ENCODE peak calls at places on chromosomes 3 and 15, in seven cellular contexts. M, Y, G, B, Q, V and I are unnamed samples.
A peak's percentile ranks its signal among the peaks of the same experiment; 100 is the strongest.

GRCh38 chr15:95770191-95770590 is 560.3 kb upstream of the NR2F2 start:
- DNase-seq in M (no peak), Y (no peak), G (peak; percentile 63), B (no peak), Q (no peak), V (no peak), I (no peak)

GRCh38 chr3:100454684-100455083 is 37.7 kb upstream of the TMEM45A start:
- DNase-seq in M (no peak), Y (no peak), G (no peak), B (no peak), Q (no peak), V (no peak), I (no peak)

GRCh38 chr3:150868282-150868681 is 37.0 kb downstream of the MINDY4B start:
- DNase-seq in M (no peak), Y (no peak), G (peak; percentile 61), B (no peak), Q (no peak), V (no peak), I (no peak)

GRCh38 chr3:128800241-128801187 is 74.5 kb downstream of the RAB7A start:
- DNase-seq in M (no peak), Y (no peak), G (no peak), B (peak; percentile 51), Q (no peak), V (no peak), I (no peak)

GRCh38 chr3:47113669-47114365 is 50.1 kb downstream of the SETD2 start:
- DNase-seq in M (no peak), Y (no peak), G (peak; percentile 75), B (no peak), Q (no peak), V (no peak), I (no peak)

GRCh38 chr3:42906085-42906904 is at the start of gene ZNF662:
- DNase-seq in M (no peak), Y (peak; percentile 42), G (peak; percentile 38), B (peak; percentile 62), Q (peak; percentile 20), V (no peak), I (peak; percentile 67)

GRCh38 chr3:28915711-28916481 is 365.0 kb upstream of the RBMS3 start:
- DNase-seq in M (no peak), Y (peak; percentile 10), G (peak; percentile 10), B (no peak), Q (no peak), V (peak; percentile 10), I (peak; percentile 42)

GRCh38 chr3:181555681-181556080 is 156.0 kb upstream of the SOX2 start:
- DNase-seq in M (no peak), Y (no peak), G (no peak), B (peak; percentile 41), Q (no peak), V (no peak), I (no peak)

GRCh38 chr3:141129049-141130038 is 78.2 kb downstream of the SPSB4 start:
- DNase-seq in M (no peak), Y (no peak), G (no peak), B (no peak), Q (no peak), V (no peak), I (no peak)

GRCh38 chr15:43241100-43241499 is 20.3 kb upstream of the EPB42 start:
- DNase-seq in M (no peak), Y (peak; percentile 14), G (no peak), B (peak; percentile 26), Q (no peak), V (no peak), I (peak; percentile 75)

GRCh38 chr3:46097691-46098241 is 70.5 kb upstream of the XCR1 start:
- DNase-seq in M (no peak), Y (no peak), G (no peak), B (no peak), Q (no peak), V (no peak), I (no peak)

GRCh38 chr15:40787991-40788390 is 18.2 kb downstream of the C15orf62 start:
- DNase-seq in M (no peak), Y (no peak), G (no peak), B (no peak), Q (no peak), V (no peak), I (peak; percentile 21)

GRCh38 chr3:52934626-52935530 is 37.5 kb upstream of the STIMATE start:
- DNase-seq in M (peak; percentile 17), Y (peak; percentile 45), G (peak; percentile 70), B (no peak), Q (peak; percentile 30), V (peak; percentile 1), I (no peak)

GRCh38 chr3:197335428-197336132 is 37.2 kb upstream of the DLG1 start:
- DNase-seq in M (no peak), Y (no peak), G (no peak), B (no peak), Q (no peak), V (no peak), I (no peak)

GRCh38 chr3:143644370-143645089 is 203.7 kb downstream of the SLC9A9 start:
- DNase-seq in M (no peak), Y (peak; percentile 65), G (peak; percentile 79), B (no peak), Q (no peak), V (peak; percentile 43), I (no peak)

GRCh38 chr3:177647876-177648275 is 450.6 kb upstream of the TBL1XR1 start:
- DNase-seq in M (no peak), Y (no peak), G (no peak), B (no peak), Q (no peak), V (no peak), I (no peak)

GRCh38 chr3:54538346-54538745 is 389.5 kb downstream of the LRTM1 start:
- DNase-seq in M (no peak), Y (no peak), G (no peak), B (no peak), Q (no peak), V (peak; percentile 19), I (no peak)

GRCh38 chr3:45806072-45806471 is 9.7 kb upstream of the SLC6A20 start:
- DNase-seq in M (no peak), Y (no peak), G (no peak), B (no peak), Q (no peak), V (no peak), I (no peak)

GRCh38 chr15:57285386-57285785 is 90.9 kb upstream of the CGNL1 start:
- DNase-seq in M (no peak), Y (no peak), G (no peak), B (no peak), Q (no peak), V (no peak), I (no peak)
- H3K9me3 ChIP-seq in M (no peaks in the 10 kb centered on the region), Y (no peaks in the 10 kb centered on the region), G (no peaks in the 10 kb centered on the region), B (no peaks in the 10 kb centered on the region), Q (no peaks in the 10 kb centered on the region), V (no peaks in the 10 kb centered on the region), I (no peaks in the 10 kb centered on the region)

DNA sequence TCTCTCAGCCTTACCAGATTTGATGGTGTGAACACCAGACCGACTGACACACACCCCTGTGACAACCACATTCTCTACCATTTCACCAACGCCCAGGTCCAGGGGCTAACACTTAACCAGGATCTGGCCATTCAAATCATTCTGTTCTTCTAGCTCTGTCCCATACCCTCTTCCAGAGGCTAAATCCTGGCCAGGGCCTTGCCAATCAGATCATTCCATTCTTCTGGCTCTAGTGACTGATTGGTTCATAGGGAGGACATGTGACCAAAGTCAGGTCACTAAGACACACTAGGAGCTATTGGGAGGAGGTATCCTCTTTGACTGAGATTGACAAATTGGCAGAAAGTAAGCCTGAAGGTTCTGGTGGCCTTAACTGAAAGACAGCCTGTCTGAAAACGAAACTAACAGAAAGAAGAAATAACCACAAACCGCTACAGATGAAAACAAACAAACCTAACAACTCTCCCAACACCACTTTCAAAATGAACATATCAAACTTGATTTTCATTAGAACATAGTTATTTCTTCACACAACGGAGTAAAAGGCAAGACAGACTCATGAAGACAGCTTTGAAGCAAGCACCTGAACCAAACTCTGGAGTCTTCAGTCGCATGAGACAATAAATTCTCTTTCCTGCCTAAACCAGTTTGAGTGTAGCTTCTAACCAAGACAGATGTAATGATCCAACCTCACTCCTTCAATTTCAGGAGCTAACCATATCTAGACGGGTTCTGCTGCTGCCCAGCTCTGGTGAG is 68.5 kb downstream of the TRANK1 start:
- DNase-seq in M (peak; percentile 13), Y (no peak), G (no peak), B (no peak), Q (no peak), V (no peak), I (no peak)
- H3K4me3 ChIP-seq in M (peak overlapping the region; percentile 28), Y (no peak overlapping the region), G (no peak overlapping the region), B (no peak overlapping the region), Q (peak overlapping the region; percentile 5), V (no peak overlapping the region), I (no peak overlapping the region)

DNA sequence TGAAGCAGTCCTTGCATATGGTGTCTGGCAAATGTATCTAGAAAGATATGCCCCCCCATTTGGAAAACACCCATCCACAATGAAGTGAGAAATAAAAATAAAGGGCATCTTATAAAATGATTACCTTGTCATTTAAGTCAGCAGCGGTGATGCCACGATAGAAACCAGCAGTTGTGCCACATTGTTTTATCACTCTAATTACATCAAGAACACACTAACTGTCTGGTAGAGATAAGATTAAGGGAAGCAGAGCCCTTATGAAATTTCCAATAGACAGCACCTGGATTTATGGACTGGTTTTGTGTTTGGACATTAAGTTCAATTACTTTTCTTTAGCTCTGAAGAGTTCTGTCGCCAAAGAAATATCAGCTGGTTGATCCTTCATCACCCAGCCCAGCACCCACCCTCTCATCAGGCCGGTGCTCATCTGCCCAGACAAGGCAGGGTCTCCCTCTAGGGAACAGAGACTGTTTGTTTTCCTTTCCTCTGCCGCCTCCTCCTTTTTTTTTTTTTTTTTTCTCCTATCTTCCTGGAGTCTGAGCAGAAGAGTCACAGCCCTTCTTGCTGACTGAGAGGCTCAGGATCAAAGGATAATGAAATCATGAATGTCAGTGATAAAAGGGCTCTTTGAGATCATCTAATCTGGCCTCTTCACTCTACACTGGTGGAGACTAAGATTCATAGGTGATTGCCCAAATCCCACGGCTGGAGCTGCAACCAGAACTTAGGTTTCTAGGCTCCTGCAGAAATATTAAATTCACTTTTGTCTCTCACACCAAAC is 464.1 kb downstream of the NTRK3 start:
- DNase-seq in M (no peak), Y (no peak), G (no peak), B (no peak), Q (no peak), V (no peak), I (no peak)
- H3K9me3 ChIP-seq in M (no peaks in the 10 kb centered on the region), Y (no peaks in the 10 kb centered on the region), G (no peaks in the 10 kb centered on the region), B (no peaks in the 10 kb centered on the region), Q (no peaks in the 10 kb centered on the region), V (no peaks in the 10 kb centered on the region), I (peaks cover 3% of the 10 kb centered on the region)

DNA sequence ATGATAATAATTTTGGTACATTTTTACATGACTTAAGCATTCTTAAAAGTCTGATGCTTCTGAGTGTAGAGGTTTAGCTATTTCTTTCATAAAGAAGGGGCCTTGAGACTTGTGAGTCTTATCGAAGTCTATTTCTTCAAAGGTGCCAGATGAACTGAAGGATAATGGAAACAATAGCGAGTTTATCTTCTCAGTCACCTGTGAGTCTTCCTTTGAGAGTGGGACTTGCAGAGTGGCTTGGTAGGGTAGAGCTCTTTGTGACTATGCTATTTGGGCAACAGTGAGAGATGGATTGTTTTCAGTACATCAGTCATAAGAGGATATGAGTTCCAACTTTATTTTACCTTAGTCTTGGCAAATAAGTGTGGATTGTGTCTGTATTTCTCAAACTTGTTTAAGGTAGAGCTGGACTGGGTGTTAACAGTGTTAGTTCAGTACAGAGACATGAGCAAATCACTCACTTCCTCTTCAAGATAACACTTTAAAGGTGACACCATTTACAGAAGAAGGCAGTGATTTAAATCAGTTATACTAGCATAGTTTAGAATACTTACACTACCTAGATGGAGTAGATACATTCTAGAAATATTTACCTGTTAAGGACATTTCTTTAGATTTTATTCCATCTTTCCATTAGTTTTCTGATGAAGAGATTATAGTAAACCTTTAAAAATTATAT is 3.2 kb downstream of the AKAP13 start:
- DNase-seq in M (no peak), Y (no peak), G (peak; percentile 25), B (no peak), Q (no peak), V (no peak), I (no peak)
- H3K4me3 ChIP-seq in M (no peak overlapping the region), Y (no peak overlapping the region), G (no peak overlapping the region), B (peak overlapping the region; percentile 93), Q (no peak overlapping the region), V (no peak overlapping the region), I (no peak overlapping the region)